ENCODE peak calls at places on chromosomes 1 and 21, in eight cellular contexts. G, U, O, H, X, N, F and Q are unnamed samples.

GRCh38 chr1:983736-984475 is 2.0 kb upstream of the PERM1 start:
- DNase-seq in G (no peak), U (no peak), O (peak), H (peak), X (no peak), N (peak), F (peak), Q (no peak)

GRCh38 chr1:88658419-88658818 is 25.7 kb upstream of the PKN2 start:
- DNase-seq in G (no peak), U (no peak), O (no peak), H (no peak), X (no peak), N (no peak), F (no peak), Q (no peak)

GRCh38 chr1:44417351-44418021 is 12.4 kb downstream of the RNF220 start:
- DNase-seq in G (no peak), U (peak), O (no peak), H (no peak), X (no peak), N (no peak), F (peak), Q (peak)

GRCh38 chr1:9280015-9280860 is 12.5 kb upstream of the SPSB1 start:
- DNase-seq in G (no peak), U (peak), O (no peak), H (peak), X (peak), N (peak), F (no peak), Q (no peak)

GRCh38 chr1:176102243-176102642 is 104.8 kb downstream of the COP1 start:
- DNase-seq in G (no peak), U (no peak), O (no peak), H (no peak), X (no peak), N (no peak), F (no peak), Q (no peak)

GRCh38 chr1:87765686-87766085 is 437.0 kb downstream of the LMO4 start:
- DNase-seq in G (no peak), U (no peak), O (no peak), H (no peak), X (no peak), N (no peak), F (no peak), Q (no peak)

GRCh38 chr1:52970149-52970548 is 43.1 kb downstream of the SCP2 start:
- DNase-seq in G (no peak), U (no peak), O (no peak), H (no peak), X (peak), N (peak), F (peak), Q (no peak)

GRCh38 chr1:228096416-228097332 is 6.5 kb downstream of the C1orf35 start:
- DNase-seq in G (no peak), U (no peak), O (no peak), H (no peak), X (no peak), N (no peak), F (no peak), Q (no peak)

GRCh38 chr1:31581821-31582810 is 5.8 kb downstream of the TINAGL1 start:
- DNase-seq in G (no peak), U (no peak), O (no peak), H (no peak), X (no peak), N (no peak), F (no peak), Q (peak)

GRCh38 chr1:198937231-198938031 is 298.6 kb downstream of the PTPRC start:
- DNase-seq in G (peak), U (peak), O (peak), H (no peak), X (peak), N (peak), F (peak), Q (no peak)

GRCh38 chr1:32878183-32878582 is 7.5 kb upstream of the FNDC5 start:
- DNase-seq in G (no peak), U (peak), O (no peak), H (no peak), X (no peak), N (peak), F (peak), Q (no peak)

GRCh38 chr1:223378754-223379153 is 14.5 kb upstream of the CCDC185 start:
- DNase-seq in G (no peak), U (no peak), O (no peak), H (no peak), X (no peak), N (no peak), F (no peak), Q (no peak)

GRCh38 chr1:205709059-205709398 is 28.7 kb upstream of the SLC45A3 start:
- DNase-seq in G (no peak), U (no peak), O (no peak), H (no peak), X (peak), N (no peak), F (no peak), Q (no peak)

GRCh38 chr21:42423197-42423675 is 19.5 kb downstream of the UBASH3A start:
- DNase-seq in G (no peak), U (no peak), O (peak), H (no peak), X (no peak), N (no peak), F (no peak), Q (no peak)

GRCh38 chr1:56301791-56302190 is 277.6 kb downstream of the PLPP3 start:
- DNase-seq in G (no peak), U (no peak), O (no peak), H (no peak), X (peak), N (no peak), F (no peak), Q (no peak)

GRCh38 chr21:31092867-31093266 is 54.6 kb upstream of the KRTAP19-8 start:
- DNase-seq in G (no peak), U (no peak), O (no peak), H (no peak), X (no peak), N (no peak), F (no peak), Q (no peak)

GRCh38 chr1:30083800-30084464 is 639.5 kb downstream of the MATN1 start:
- DNase-seq in G (no peak), U (no peak), O (no peak), H (no peak), X (peak), N (peak), F (no peak), Q (no peak)

GRCh38 chr1:48017716-48018115 is 20.5 kb upstream of the TRABD2B start:
- DNase-seq in G (no peak), U (no peak), O (peak), H (no peak), X (peak), N (no peak), F (no peak), Q (no peak)

GRCh38 chr1:54272134-54272533 is 72.2 kb downstream of the MRPL37 start:
- DNase-seq in G (no peak), U (no peak), O (no peak), H (no peak), X (peak), N (peak), F (no peak), Q (no peak)

GRCh38 chr1:154353460-154353904 is 28.2 kb downstream of the ATP8B2 start:
- DNase-seq in G (no peak), U (no peak), O (no peak), H (no peak), X (peak), N (no peak), F (peak), Q (no peak)

GRCh38 chr1:231324660-231325059 is 13.0 kb downstream of the EXOC8 start:
- DNase-seq in G (no peak), U (no peak), O (no peak), H (no peak), X (no peak), N (no peak), F (no peak), Q (no peak)

GRCh38 chr1:30487042-30487441 is 236.3 kb downstream of the MATN1 start:
- DNase-seq in G (no peak), U (no peak), O (no peak), H (no peak), X (no peak), N (no peak), F (no peak), Q (no peak)

GRCh38 chr1:109314805-109315204 is 8.0 kb upstream of the MYBPHL start:
- DNase-seq in G (no peak), U (no peak), O (no peak), H (no peak), X (no peak), N (no peak), F (no peak), Q (no peak)

GRCh38 chr21:27476696-27477095 is 509.8 kb upstream of the ADAMTS5 start:
- DNase-seq in G (no peak), U (no peak), O (no peak), H (no peak), X (no peak), N (no peak), F (no peak), Q (no peak)

GRCh38 chr1:212556822-212557549 is 51.6 kb upstream of the ATF3 start:
- DNase-seq in G (no peak), U (no peak), O (no peak), H (no peak), X (no peak), N (no peak), F (no peak), Q (no peak)

GRCh38 chr1:30270468-30270867 is 452.9 kb downstream of the MATN1 start:
- DNase-seq in G (no peak), U (no peak), O (no peak), H (no peak), X (no peak), N (no peak), F (no peak), Q (no peak)

DNA sequence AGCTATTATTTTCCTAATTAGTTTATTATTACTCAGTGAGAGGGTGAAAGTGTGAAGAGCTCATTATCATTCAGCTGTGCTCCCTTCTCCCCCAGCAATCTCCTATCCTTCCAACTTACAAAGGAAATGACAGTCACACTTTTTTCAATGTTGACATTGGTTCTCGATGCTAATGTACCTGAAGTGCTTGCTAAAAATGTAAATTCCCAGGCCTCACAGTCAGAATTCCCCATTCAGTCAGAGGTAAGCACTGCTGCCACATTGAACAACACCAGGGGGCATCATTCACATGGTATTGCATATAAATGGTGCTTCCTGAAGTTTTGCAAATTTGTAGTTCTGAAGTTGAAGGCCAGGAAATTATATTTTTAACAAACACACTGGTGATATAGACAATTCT is 132.7 kb upstream of the FOXD3 start:
- DNase-seq in G (no peak), U (no peak), O (no peak), H (no peak), X (no peak), N (no peak), F (peak), Q (no peak)
- TF ChIP-seq CTCF in G (no peak), U (peak), O (no peak), H (no peak), X (no peak), N (no peak), F (peak), Q (peak)

GRCh38 chr1:24095140-24095859 is 16.6 kb downstream of the MYOM3 start:
- DNase-seq in G (no peak), U (no peak), O (no peak), H (no peak), X (no peak), N (no peak), F (no peak), Q (no peak)

GRCh38 chr1:24092979-24093378 is 19.0 kb downstream of the MYOM3 start:
- DNase-seq in G (no peak), U (no peak), O (no peak), H (no peak), X (no peak), N (no peak), F (no peak), Q (no peak)

GRCh38 chr1:24096009-24096736 is 15.8 kb downstream of the MYOM3 start:
- DNase-seq in G (no peak), U (no peak), O (no peak), H (no peak), X (no peak), N (no peak), F (no peak), Q (no peak)

GRCh38 chr1:24093762-24094161 is 18.2 kb downstream of the MYOM3 start:
- DNase-seq in G (no peak), U (no peak), O (no peak), H (no peak), X (no peak), N (no peak), F (no peak), Q (no peak)

GRCh38 chr1:24094554-24094953 is 17.4 kb downstream of the MYOM3 start:
- DNase-seq in G (no peak), U (no peak), O (no peak), H (no peak), X (no peak), N (no peak), F (no peak), Q (no peak)
- TF ChIP-seq CTCF in G (no peak), U (no peak), O (no peak), H (no peak), X (no peak), N (no peak), F (peak), Q (no peak)

GRCh38 chr21:33302796-33303195 is 22.0 kb upstream of the IFNAR1 start:
- DNase-seq in G (no peak), U (no peak), O (no peak), H (no peak), X (no peak), N (no peak), F (no peak), Q (no peak)
- TF ChIP-seq CTCF in G (no peak), U (no peak), O (no peak), H (no peak), X (no peak), N (no peak), F (no peak), Q (no peak)

GRCh38 chr1:18972531-18972930 is 16.1 kb upstream of the IFFO2 start:
- DNase-seq in G (no peak), U (no peak), O (no peak), H (no peak), X (no peak), N (peak), F (no peak), Q (no peak)
- TF ChIP-seq CTCF in G (peak), U (peak), O (peak), H (peak), X (peak), N (no peak), F (no peak), Q (peak)

GRCh38 chr1:86084998-86085397 is 71.6 kb downstream of the COL24A1 start:
- DNase-seq in G (no peak), U (no peak), O (no peak), H (no peak), X (peak), N (no peak), F (no peak), Q (no peak)

GRCh38 chr1:86085741-86086411 is 70.7 kb downstream of the COL24A1 start:
- DNase-seq in G (no peak), U (no peak), O (no peak), H (no peak), X (no peak), N (no peak), F (no peak), Q (no peak)

DNA sequence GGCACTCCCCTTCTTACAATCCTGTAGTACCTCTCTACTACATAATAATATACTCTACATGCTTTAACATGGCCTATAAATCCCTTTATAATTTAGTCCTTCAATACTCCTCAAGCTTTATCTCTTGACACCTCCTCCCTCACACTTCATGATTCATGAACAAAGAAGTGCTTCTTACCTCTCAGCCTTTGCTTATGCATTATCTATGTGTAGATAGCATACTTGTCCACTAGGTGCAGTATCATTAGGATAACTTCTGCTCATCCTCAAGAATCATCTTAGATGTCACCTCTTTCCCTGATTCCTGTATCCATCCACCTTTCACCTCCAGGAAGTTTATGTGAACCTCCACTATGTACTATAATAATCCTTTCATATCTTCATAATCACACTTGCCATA is 74.4 kb downstream of the COL24A1 start:
- DNase-seq in G (no peak), U (no peak), O (no peak), H (no peak), X (no peak), N (peak), F (no peak), Q (no peak)
- TF ChIP-seq CTCF in G (no peak), U (no peak), O (no peak), H (no peak), X (peak), N (no peak), F (peak), Q (peak)